ENCODE peak calls at places on chromosomes 11 and 22, in nine cellular contexts. L is mucosa of descending colon, K is GM12865, Y is stomach, P is RWPE1, S is adrenal gland, R is lower lobe of right lung, O is esophagus squamous epithelium, M is HCT116. V is an unnamed sample.

GRCh38 chr11:67351275-67352005 is 1.9 kb downstream of the POLD4 start:
- DNase-seq in O (no peak), L (peak), K (peak), M (peak), S (peak), R (peak), Y (peak), P (peak), V (no peak)

GRCh38 chr22:48493733-48494132 is 1333.9 kb downstream of the BRD1 start:
- DNase-seq in P (no peak), R (no peak), O (no peak), S (no peak), K (no peak), M (no peak), L (no peak), Y (no peak), V (no peak)

GRCh38 chr11:68052137-68052873 is 13.5 kb downstream of the TCIRG1 start:
- DNase-seq in P (no peak), Y (no peak), R (no peak), S (no peak), L (no peak), M (no peak), O (no peak), K (no peak), V (no peak)

GRCh38 chr11:72605958-72606357 is 68.3 kb downstream of the PDE2A start:
- DNase-seq in Y (no peak), L (no peak), M (no peak), O (no peak), K (no peak), S (peak), P (no peak), R (no peak), V (no peak)

GRCh38 chr22:44127353-44127752 is 53.4 kb upstream of the PARVG start:
- DNase-seq in O (no peak), M (no peak), S (peak), Y (no peak), P (no peak), R (peak), L (no peak), K (no peak), V (no peak)

GRCh38 chr11:102120006-102120405 is 9.8 kb downstream of the YAP1 start:
- DNase-seq in R (no peak), S (no peak), Y (no peak), O (no peak), M (no peak), K (no peak), P (no peak), L (no peak), V (no peak)

GRCh38 chr11:15663778-15664218 is 549.1 kb downstream of the INSC start:
- DNase-seq in L (no peak), Y (no peak), K (no peak), M (no peak), O (no peak), S (no peak), R (no peak), P (no peak), V (no peak)

GRCh38 chr11:117144477-117145392 is 648 bp downstream of the PAFAH1B2 start:
- DNase-seq in O (peak), L (peak), S (peak), M (no peak), K (peak), P (peak), Y (peak), R (peak), V (no peak)

GRCh38 chr11:2883717-2884423 is 1.7 kb downstream of the CDKN1C start:
- DNase-seq in O (no peak), M (no peak), K (no peak), L (peak), Y (no peak), S (no peak), P (no peak), R (no peak), V (no peak)

GRCh38 chr11:62556872-62557631 is 10.4 kb upstream of the AHNAK start:
- DNase-seq in L (peak), Y (no peak), R (no peak), O (no peak), K (peak), P (no peak), M (no peak), S (no peak), V (no peak)

GRCh38 chr11:37282367-37282766 is 684.3 kb upstream of the RAG2 start:
- DNase-seq in O (no peak), K (no peak), M (no peak), P (no peak), R (no peak), S (no peak), Y (no peak), L (no peak), V (no peak)

GRCh38 chr11:61201476-61201875 is 1.8 kb upstream of the PGA3 start:
- DNase-seq in K (peak), R (no peak), S (no peak), Y (no peak), P (no peak), L (no peak), O (no peak), M (no peak), V (no peak)

GRCh38 chr11:20864628-20865027 is 195.2 kb downstream of the NELL1 start:
- DNase-seq in L (no peak), K (no peak), P (no peak), M (no peak), S (no peak), R (no peak), O (no peak), Y (no peak), V (no peak)

GRCh38 chr11:41498726-41499125 is 39.3 kb upstream of the LRRC4C start:
- DNase-seq in O (no peak), R (no peak), L (no peak), M (no peak), S (no peak), Y (no peak), K (peak), P (no peak), V (no peak)

GRCh38 chr11:58796333-58797049 is 48.0 kb downstream of the GLYATL2 start:
- DNase-seq in S (no peak), R (no peak), O (no peak), M (no peak), K (no peak), Y (peak), P (no peak), L (no peak), V (no peak)

GRCh38 chr11:65429724-65430405 is 7.3 kb downstream of the NEAT1 start:
- DNase-seq in S (peak), M (no peak), K (peak), L (peak), R (peak), P (no peak), O (no peak), Y (peak), V (no peak)

GRCh38 chr11:70420008-70420464 is 21.7 kb downstream of the CTTN start:
- DNase-seq in P (no peak), S (no peak), R (no peak), L (no peak), M (no peak), Y (no peak), O (no peak), K (no peak), V (no peak)

GRCh38 chr22:34798605-34799004 is 267.4 kb upstream of the ISX start:
- DNase-seq in P (no peak), Y (no peak), O (no peak), K (no peak), S (no peak), L (no peak), R (no peak), M (no peak), V (no peak)

GRCh38 chr11:79413258-79413657 is 27.6 kb downstream of the TENM4 start:
- DNase-seq in M (no peak), O (no peak), L (peak), K (no peak), S (peak), R (no peak), Y (peak), P (peak), V (peak)

GRCh38 chr11:69647349-69647748 is 6.4 kb downstream of the CCND1 start:
- DNase-seq in L (peak), S (no peak), R (no peak), P (no peak), Y (no peak), M (no peak), O (no peak), K (no peak), V (no peak)

GRCh38 chr11:117828641-117829368 is 4.3 kb upstream of the FXYD2 start:
- DNase-seq in M (no peak), R (peak), K (peak), O (no peak), S (peak), L (peak), Y (peak), P (peak), V (peak)

GRCh38 chr11:68865241-68865640 is 23.5 kb upstream of the CPT1A start:
- DNase-seq in Y (no peak), L (peak), P (no peak), S (no peak), R (no peak), M (no peak), O (no peak), K (no peak), V (no peak)

GRCh38 chr11:32858731-32859130 is 29.0 kb downstream of the PRRG4 start:
- DNase-seq in Y (no peak), S (no peak), M (no peak), L (no peak), P (no peak), K (peak), R (no peak), O (no peak), V (no peak)
- TF ChIP-seq CTCF in Y (no peak), S (no peak), M (no peak), L (no peak), P (no peak), K (no peak), R (no peak), O (peak), V (no peak)

GRCh38 chr11:114251797-114252327 is 44.3 kb upstream of the NNMT start:
- DNase-seq in O (no peak), M (no peak), S (no peak), K (no peak), R (no peak), L (no peak), Y (no peak), P (no peak), V (no peak)
- TF ChIP-seq CTCF in O (no peak), M (no peak), S (no peak), K (no peak), R (no peak), L (no peak), Y (no peak), P (no peak), V (no peak)

GRCh38 chr11:119061256-119061655 is 4.3 kb upstream of the HYOU1 start:
- DNase-seq in K (no peak), P (no peak), Y (no peak), M (no peak), S (no peak), L (no peak), O (no peak), R (no peak), V (no peak)

GRCh38 chr11:119062779-119063178 is 4.8 kb upstream of the VPS11 start:
- DNase-seq in M (no peak), R (no peak), Y (peak), K (no peak), O (no peak), L (no peak), P (no peak), S (peak), V (no peak)

GRCh38 chr11:119066481-119066880 is 1.1 kb upstream of the VPS11 start:
- DNase-seq in O (no peak), S (no peak), Y (no peak), L (no peak), M (no peak), P (no peak), K (no peak), R (no peak), V (no peak)

GRCh38 chr11:119067371-119068222 is at the start of gene VPS11:
- DNase-seq in K (peak), L (peak), S (peak), R (peak), P (peak), M (peak), Y (peak), O (peak), V (peak)

DNA sequence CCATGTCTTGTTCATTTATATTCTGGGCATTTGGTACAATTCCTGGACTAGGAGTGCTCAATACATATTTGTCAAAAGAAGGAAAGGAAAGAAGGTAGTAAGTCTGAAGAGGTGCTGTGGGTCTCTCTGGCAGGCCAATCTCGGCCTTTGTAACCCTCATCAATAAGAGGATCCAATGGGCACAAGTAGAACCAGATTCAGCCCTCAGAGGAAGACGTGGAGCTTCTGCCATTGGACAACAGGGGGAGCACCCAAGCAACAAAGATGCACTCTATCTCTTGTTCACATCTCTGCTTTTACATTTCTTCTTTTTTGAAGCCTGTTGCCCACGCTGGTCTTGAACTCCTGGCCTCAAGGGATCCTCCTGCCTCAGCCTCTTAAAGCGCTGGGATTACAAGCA is 2.2 kb upstream of the VPS11 start:
- DNase-seq in O (no peak), M (no peak), P (no peak), L (no peak), S (no peak), R (no peak), Y (no peak), K (peak), V (no peak)
- TF ChIP-seq CTCF in O (no peak), M (peak), P (peak), L (no peak), S (no peak), R (peak), Y (no peak), K (peak), V (no peak)

DNA sequence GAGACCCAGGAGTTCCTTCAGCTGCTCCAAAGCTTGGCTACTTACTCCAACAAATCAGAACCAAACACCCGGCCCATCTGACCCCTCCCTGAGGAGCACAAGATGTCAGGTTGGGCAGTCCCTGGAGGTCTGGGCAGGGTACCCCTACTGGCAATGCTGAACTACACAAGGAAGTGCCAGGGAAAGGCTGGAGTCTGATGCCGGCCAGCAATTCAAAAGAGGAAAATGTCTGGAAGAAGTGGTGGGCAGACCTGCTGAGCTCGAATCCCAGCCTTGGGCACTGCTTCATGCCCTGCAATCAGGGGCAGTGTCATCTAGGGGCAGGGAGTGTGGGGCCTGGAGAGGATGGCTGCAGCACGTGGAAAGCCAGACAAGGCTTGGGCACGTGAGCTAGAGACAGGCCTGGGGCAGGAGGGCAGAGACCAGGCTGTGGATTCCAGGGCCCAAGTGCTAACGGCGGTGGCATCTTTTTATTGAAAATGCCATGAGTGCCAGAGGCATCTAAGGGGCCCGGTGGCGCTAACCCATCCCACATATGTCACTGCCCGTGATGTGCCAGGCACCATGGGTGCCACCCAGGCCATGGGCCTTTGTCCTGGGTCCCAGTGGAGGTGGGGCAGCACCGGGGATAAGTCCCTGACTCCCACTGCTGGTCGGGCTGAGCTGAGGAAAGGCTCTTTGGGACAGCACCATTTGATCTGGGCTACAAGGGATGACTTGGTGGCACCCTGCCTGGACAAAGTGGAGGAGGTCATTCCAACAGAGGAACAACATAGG is 97.9 kb upstream of the PITPNB start:
- DNase-seq in L (no peak), K (no peak), Y (peak), M (no peak), S (peak), O (no peak), R (peak), P (no peak), V (peak)
- TF ChIP-seq CTCF in L (no peak), K (no peak), Y (no peak), M (no peak), S (no peak), O (no peak), R (no peak), P (no peak), V (no peak)

DNA sequence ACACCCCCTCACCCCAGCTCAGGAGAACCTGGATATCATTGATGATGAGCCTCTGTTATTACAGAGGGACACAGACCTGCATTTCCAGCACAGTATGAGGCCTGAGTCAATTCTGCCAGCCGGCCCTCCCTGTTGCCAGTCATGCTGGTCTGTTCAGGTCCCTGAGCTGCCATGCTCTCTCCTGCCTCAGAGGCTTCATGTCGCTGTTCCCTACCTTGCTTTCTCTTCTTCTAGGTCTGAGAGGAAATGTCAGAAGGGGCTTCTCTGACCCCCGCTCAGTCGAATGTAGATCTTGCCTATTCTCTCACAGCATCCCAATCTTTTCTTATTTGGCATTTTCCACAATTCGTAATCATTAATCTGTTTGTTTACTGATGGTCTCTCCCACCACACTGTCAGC is 21.8 kb upstream of the ABCC8 start:
- DNase-seq in K (peak), M (no peak), Y (no peak), L (no peak), S (no peak), O (no peak), R (no peak), P (no peak), V (no peak)
- TF ChIP-seq CTCF in K (peak), M (no peak), Y (no peak), L (no peak), S (no peak), O (no peak), R (no peak), P (peak), V (no peak)

GRCh38 chr11:122202951-122203456 is 87.0 kb upstream of the BLID start:
- DNase-seq in R (peak), L (peak), K (peak), S (peak), O (no peak), M (peak), Y (peak), P (peak), V (peak)
- TF ChIP-seq CTCF in R (peak), L (peak), K (peak), S (peak), O (peak), M (no peak), Y (peak), P (peak), V (no peak)

DNA sequence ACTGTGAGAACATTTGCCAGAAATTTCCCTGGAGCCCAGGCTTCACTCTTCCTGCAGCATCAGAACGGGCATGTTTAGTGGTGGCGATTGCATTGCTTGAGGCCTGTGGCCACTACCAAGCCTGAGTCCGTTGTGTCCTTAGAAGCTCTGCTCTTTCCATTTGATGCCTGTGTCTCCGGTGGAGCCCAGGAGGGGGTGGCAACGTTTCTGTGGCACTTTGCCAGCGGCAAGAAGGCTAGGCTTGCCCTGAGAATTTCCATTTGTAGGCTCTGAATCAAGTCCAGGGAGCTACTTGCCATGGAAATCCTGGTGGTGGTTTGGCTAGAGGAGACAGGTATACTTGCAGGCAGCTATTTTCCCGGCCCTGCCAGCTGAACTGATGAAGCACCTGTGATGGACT is 47.1 kb downstream of the ADAMTS8 start:
- DNase-seq in R (no peak), P (no peak), L (no peak), M (no peak), Y (no peak), S (no peak), K (no peak), O (no peak), V (no peak)
- TF ChIP-seq CTCF in R (no peak), P (no peak), L (no peak), M (no peak), Y (no peak), S (no peak), K (no peak), O (no peak), V (no peak)

GRCh38 chr22:46536559-46537220 is 730 bp downstream of the CELSR1 start:
- DNase-seq in M (no peak), L (no peak), K (no peak), Y (no peak), O (no peak), R (no peak), P (no peak), S (no peak), V (no peak)

GRCh38 chr22:46537221-46537945 is at the start of gene CELSR1:
- DNase-seq in L (no peak), O (no peak), Y (peak), R (peak), K (no peak), S (no peak), M (no peak), P (no peak), V (no peak)

GRCh38 chr22:46539169-46539568 is 1.7 kb upstream of the CELSR1 start:
- DNase-seq in L (no peak), P (no peak), R (no peak), O (no peak), Y (no peak), M (no peak), S (no peak), K (no peak), V (no peak)

GRCh38 chr22:46538816-46539163 is 1.4 kb upstream of the CELSR1 start:
- DNase-seq in L (no peak), M (no peak), P (no peak), S (no peak), Y (no peak), R (no peak), O (no peak), K (no peak), V (no peak)

GRCh38 chr22:46537946-46538815 is 761 bp upstream of the CELSR1 start:
- DNase-seq in P (no peak), S (no peak), M (no peak), L (no peak), K (no peak), R (no peak), O (no peak), Y (no peak), V (no peak)
- TF ChIP-seq CTCF in P (peak), S (no peak), M (peak), L (no peak), K (no peak), R (no peak), O (no peak), Y (no peak), V (no peak)